ENCODE peak calls at places on chromosomes 1 and 21, in seven cellular contexts. One of them, this sample, is unnamed.
A peak's percentile ranks its signal among the peaks of the same experiment; 100 is the strongest.

GRCh38 chr1:149995927-149996326 is 14.6 kb downstream of the OTUD7B start:
- DNase-seq in adrenal gland: no peak
- DNase-seq in PC-9: peak; percentile 20
- DNase-seq in IMR-90: peak; percentile 71
- DNase-seq in astrocyte: peak; percentile 75
- DNase-seq in mammary epithelial cell: peak; percentile 95
- DNase-seq in ovary: no peak
- DNase-seq in this sample: no peak

GRCh38 chr1:46757256-46757955 is 38.5 kb upstream of the EFCAB14 start:
- DNase-seq in mammary epithelial cell: peak; percentile 73
- DNase-seq in adrenal gland: no peak
- DNase-seq in astrocyte: peak; percentile 58
- DNase-seq in PC-9: peak; percentile 87
- DNase-seq in ovary: no peak
- DNase-seq in IMR-90: peak; percentile 3
- DNase-seq in this sample: no peak

GRCh38 chr1:160354388-160354985 is 11.3 kb downstream of the NCSTN start:
- DNase-seq in mammary epithelial cell: no peak
- DNase-seq in ovary: no peak
- DNase-seq in astrocyte: no peak
- DNase-seq in adrenal gland: no peak
- DNase-seq in IMR-90: peak; percentile 18
- DNase-seq in PC-9: no peak
- DNase-seq in this sample: no peak

GRCh38 chr1:219324629-219325367 is 151.1 kb downstream of the LYPLAL1 start:
- DNase-seq in adrenal gland: no peak
- DNase-seq in astrocyte: peak; percentile 99
- DNase-seq in mammary epithelial cell: peak; percentile 89
- DNase-seq in PC-9: peak; percentile 44
- DNase-seq in ovary: no peak
- DNase-seq in IMR-90: peak; percentile 98
- DNase-seq in this sample: no peak

GRCh38 chr21:34644815-34645214 is 24.0 kb upstream of the CLIC6 start:
- DNase-seq in PC-9: no peak
- DNase-seq in astrocyte: no peak
- DNase-seq in mammary epithelial cell: no peak
- DNase-seq in ovary: no peak
- DNase-seq in adrenal gland: no peak
- DNase-seq in IMR-90: no peak
- DNase-seq in this sample: peak; percentile 20

GRCh38 chr1:3352084-3352951 is 102.1 kb upstream of the ARHGEF16 start:
- DNase-seq in IMR-90: peak; percentile 18
- DNase-seq in ovary: peak; percentile 79
- DNase-seq in astrocyte: peak; percentile 85
- DNase-seq in PC-9: no peak
- DNase-seq in mammary epithelial cell: no peak
- DNase-seq in adrenal gland: peak; percentile 93
- DNase-seq in this sample: no peak

GRCh38 chr1:85109475-85109874 is 61.2 kb upstream of the MCOLN3 start:
- DNase-seq in PC-9: peak; percentile 40
- DNase-seq in ovary: peak; percentile 36
- DNase-seq in IMR-90: peak; percentile 75
- DNase-seq in mammary epithelial cell: peak; percentile 35
- DNase-seq in adrenal gland: peak; percentile 67
- DNase-seq in astrocyte: peak; percentile 46
- DNase-seq in this sample: peak; percentile 38

GRCh38 chr1:244865028-244865371 is 657 bp upstream of the HNRNPU start:
- DNase-seq in IMR-90: no peak
- DNase-seq in ovary: peak; percentile 44
- DNase-seq in mammary epithelial cell: no peak
- DNase-seq in adrenal gland: peak; percentile 67
- DNase-seq in PC-9: peak; percentile 26
- DNase-seq in astrocyte: no peak
- DNase-seq in this sample: peak; percentile 32

GRCh38 chr1:185453496-185454192 is 136.6 kb upstream of the IVNS1ABP start:
- DNase-seq in ovary: no peak
- DNase-seq in IMR-90: peak; percentile 92
- DNase-seq in PC-9: no peak
- DNase-seq in adrenal gland: no peak
- DNase-seq in astrocyte: peak; percentile 80
- DNase-seq in mammary epithelial cell: no peak
- DNase-seq in this sample: no peak

GRCh38 chr1:62057631-62058290 is 136.9 kb upstream of the L1TD1 start:
- DNase-seq in mammary epithelial cell: no peak
- DNase-seq in PC-9: no peak
- DNase-seq in ovary: no peak
- DNase-seq in IMR-90: no peak
- DNase-seq in astrocyte: no peak
- DNase-seq in adrenal gland: no peak
- DNase-seq in this sample: no peak

GRCh38 chr1:159945483-159946241 is at the start of gene IGSF9:
- DNase-seq in PC-9: peak; percentile 94
- DNase-seq in adrenal gland: peak; percentile 75
- DNase-seq in astrocyte: peak; percentile 55
- DNase-seq in mammary epithelial cell: peak; percentile 93
- DNase-seq in ovary: peak; percentile 90
- DNase-seq in IMR-90: peak; percentile 49
- DNase-seq in this sample: peak; percentile 85

GRCh38 chr1:8510041-8510823 is 192.3 kb downstream of the SLC45A1 start:
- DNase-seq in ovary: no peak
- DNase-seq in mammary epithelial cell: peak; percentile 48
- DNase-seq in adrenal gland: no peak
- DNase-seq in IMR-90: peak; percentile 88
- DNase-seq in astrocyte: peak; percentile 90
- DNase-seq in PC-9: no peak
- DNase-seq in this sample: no peak

GRCh38 chr1:54610601-54611580 is 12.4 kb downstream of the FAM151A start:
- DNase-seq in mammary epithelial cell: no peak
- DNase-seq in IMR-90: no peak
- DNase-seq in PC-9: no peak
- DNase-seq in adrenal gland: no peak
- DNase-seq in astrocyte: no peak
- DNase-seq in ovary: no peak
- DNase-seq in this sample: no peak

GRCh38 chr1:31412732-31413404 is at the start of gene SERINC2:
- DNase-seq in adrenal gland: no peak
- DNase-seq in PC-9: peak; percentile 44
- DNase-seq in ovary: no peak
- DNase-seq in IMR-90: no peak
- DNase-seq in astrocyte: no peak
- DNase-seq in mammary epithelial cell: peak; percentile 61
- DNase-seq in this sample: no peak

GRCh38 chr1:167794043-167794442 is 72.3 kb downstream of the MPZL1 start:
- DNase-seq in PC-9: no peak
- DNase-seq in mammary epithelial cell: peak; percentile 70
- DNase-seq in adrenal gland: no peak
- DNase-seq in astrocyte: no peak
- DNase-seq in IMR-90: no peak
- DNase-seq in ovary: no peak
- DNase-seq in this sample: no peak

GRCh38 chr1:226364129-226364899 is 43.6 kb downstream of the PARP1 start:
- DNase-seq in ovary: no peak
- DNase-seq in mammary epithelial cell: no peak
- DNase-seq in astrocyte: no peak
- DNase-seq in IMR-90: peak; percentile 21
- DNase-seq in PC-9: no peak
- DNase-seq in adrenal gland: peak; percentile 86
- DNase-seq in this sample: peak; percentile 53

GRCh38 chr1:50333595-50333974 is 89.7 kb downstream of the DMRTA2 start:
- DNase-seq in IMR-90: peak; percentile 3
- DNase-seq in astrocyte: no peak
- DNase-seq in PC-9: no peak
- DNase-seq in ovary: peak; percentile 42
- DNase-seq in adrenal gland: peak; percentile 63
- DNase-seq in mammary epithelial cell: peak; percentile 36
- DNase-seq in this sample: peak; percentile 66

GRCh38 chr1:165907256-165907857 is 79.9 kb downstream of the UCK2 start:
- DNase-seq in IMR-90: peak; percentile 80
- DNase-seq in astrocyte: peak; percentile 58
- DNase-seq in ovary: no peak
- DNase-seq in mammary epithelial cell: no peak
- DNase-seq in PC-9: no peak
- DNase-seq in adrenal gland: no peak
- DNase-seq in this sample: no peak

GRCh38 chr1:15941899-15942660 is 33.8 kb downstream of the ZBTB17 start:
- DNase-seq in ovary: peak; percentile 25
- DNase-seq in astrocyte: no peak
- DNase-seq in IMR-90: no peak
- DNase-seq in adrenal gland: peak; percentile 49
- DNase-seq in mammary epithelial cell: no peak
- DNase-seq in PC-9: no peak
- DNase-seq in this sample: no peak

GRCh38 chr1:32180186-32181060 is 948 bp downstream of the TXLNA start:
- DNase-seq in mammary epithelial cell: peak; percentile 31
- DNase-seq in astrocyte: peak; percentile 31
- DNase-seq in adrenal gland: peak; percentile 85
- DNase-seq in PC-9: peak; percentile 56
- DNase-seq in IMR-90: peak; percentile 59
- DNase-seq in ovary: peak; percentile 72
- DNase-seq in this sample: peak; percentile 44

GRCh38 chr1:64864018-64864945 is 102.1 kb downstream of the JAK1 start:
- DNase-seq in mammary epithelial cell: no peak
- DNase-seq in PC-9: no peak
- DNase-seq in IMR-90: no peak
- DNase-seq in adrenal gland: peak; percentile 82
- DNase-seq in astrocyte: no peak
- DNase-seq in ovary: no peak
- DNase-seq in this sample: peak; percentile 67
- TF ChIP-seq CTCF in mammary epithelial cell: no peak
- TF ChIP-seq CTCF in PC-9: no peak
- TF ChIP-seq CTCF in IMR-90: no peak
- TF ChIP-seq CTCF in adrenal gland: no peak
- TF ChIP-seq CTCF in astrocyte: no peak
- TF ChIP-seq CTCF in ovary: no peak
- TF ChIP-seq CTCF in this sample: no peak

GRCh38 chr1:147077936-147078605 is 94.2 kb downstream of the PRKAB2 start:
- DNase-seq in adrenal gland: no peak
- DNase-seq in ovary: no peak
- DNase-seq in astrocyte: no peak
- DNase-seq in mammary epithelial cell: no peak
- DNase-seq in IMR-90: no peak
- DNase-seq in PC-9: no peak
- DNase-seq in this sample: no peak

GRCh38 chr1:147078606-147079399 is 93.5 kb downstream of the PRKAB2 start:
- DNase-seq in mammary epithelial cell: no peak
- DNase-seq in astrocyte: no peak
- DNase-seq in adrenal gland: no peak
- DNase-seq in IMR-90: no peak
- DNase-seq in PC-9: no peak
- DNase-seq in ovary: no peak
- DNase-seq in this sample: no peak

GRCh38 chr1:147076442-147076841 is 95.8 kb downstream of the PRKAB2 start:
- DNase-seq in PC-9: no peak
- DNase-seq in ovary: no peak
- DNase-seq in IMR-90: no peak
- DNase-seq in astrocyte: no peak
- DNase-seq in mammary epithelial cell: no peak
- DNase-seq in adrenal gland: no peak
- DNase-seq in this sample: no peak

GRCh38 chr1:147077523-147077922 is 94.7 kb downstream of the PRKAB2 start:
- DNase-seq in PC-9: no peak
- DNase-seq in IMR-90: no peak
- DNase-seq in astrocyte: no peak
- DNase-seq in mammary epithelial cell: no peak
- DNase-seq in ovary: no peak
- DNase-seq in adrenal gland: no peak
- DNase-seq in this sample: no peak

DNA sequence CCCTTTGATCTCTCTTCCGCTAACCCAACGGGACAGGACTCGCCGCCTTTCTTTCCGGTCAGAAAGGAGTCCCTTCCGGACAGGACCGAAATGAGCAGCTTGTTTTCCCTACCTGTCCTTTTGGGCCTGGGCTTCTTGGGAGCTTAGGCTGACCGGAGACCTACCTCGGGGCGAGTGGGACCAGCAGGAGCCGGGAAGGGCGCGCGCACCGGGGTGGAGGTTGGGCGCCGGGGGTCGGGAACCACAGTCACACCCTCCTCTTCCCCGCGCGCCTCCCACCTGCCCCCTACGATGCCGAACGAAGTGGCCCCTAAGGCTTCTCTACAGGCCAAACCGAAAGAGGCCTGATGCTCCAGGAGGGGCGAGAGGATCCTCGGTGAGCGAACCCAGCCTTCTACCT is 95.2 kb downstream of the PRKAB2 start:
- DNase-seq in PC-9: no peak
- DNase-seq in astrocyte: no peak
- DNase-seq in IMR-90: no peak
- DNase-seq in ovary: no peak
- DNase-seq in adrenal gland: no peak
- DNase-seq in mammary epithelial cell: no peak
- DNase-seq in this sample: no peak
- H3K4me1 ChIP-seq in PC-9: no peaks in the 10 kb centered on the region
- H3K4me1 ChIP-seq in astrocyte: peaks cover 4% of the 10 kb centered on the region
- H3K4me1 ChIP-seq in IMR-90: no peaks in the 10 kb centered on the region
- H3K4me1 ChIP-seq in ovary: peaks cover 4% of the 10 kb centered on the region
- H3K4me1 ChIP-seq in adrenal gland: no peaks in the 10 kb centered on the region
- H3K4me1 ChIP-seq in mammary epithelial cell: peaks cover 11% of the 10 kb centered on the region
- H3K4me1 ChIP-seq in this sample: peaks cover 37% of the 10 kb centered on the region

DNA sequence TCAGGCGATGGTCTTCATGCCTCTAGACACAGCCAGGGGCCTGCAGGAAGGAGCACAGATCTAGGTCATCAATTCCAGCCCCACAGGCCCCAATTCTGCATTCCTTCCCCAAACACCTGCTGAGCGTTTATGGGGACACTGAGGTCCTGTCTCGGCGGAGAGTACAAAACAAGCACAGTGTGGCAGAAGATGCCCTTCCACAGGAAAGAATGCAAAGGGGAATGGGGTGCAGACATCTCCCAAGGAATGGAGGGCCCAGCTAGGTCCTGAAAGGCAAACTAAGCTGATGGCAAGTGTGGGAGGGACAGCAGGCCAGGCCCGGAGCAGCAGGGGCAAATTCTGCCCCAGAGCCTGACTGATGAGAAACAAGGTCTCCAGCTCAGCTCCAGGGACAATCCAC is 3.5 kb upstream of the S100A8 start:
- DNase-seq in IMR-90: no peak
- DNase-seq in PC-9: no peak
- DNase-seq in mammary epithelial cell: no peak
- DNase-seq in astrocyte: no peak
- DNase-seq in ovary: no peak
- DNase-seq in adrenal gland: no peak
- DNase-seq in this sample: no peak
- H3K27me3 ChIP-seq in IMR-90: peaks cover 3% of the 10 kb centered on the region
- H3K27me3 ChIP-seq in PC-9: no peaks in the 10 kb centered on the region
- H3K27me3 ChIP-seq in mammary epithelial cell: no peaks in the 10 kb centered on the region
- H3K27me3 ChIP-seq in astrocyte: no peaks in the 10 kb centered on the region
- H3K27me3 ChIP-seq in ovary: no peaks in the 10 kb centered on the region
- H3K27me3 ChIP-seq in adrenal gland: no peaks in the 10 kb centered on the region
- H3K27me3 ChIP-seq in this sample: no peaks in the 10 kb centered on the region

GRCh38 chr1:109655624-109656519 is at the start of gene GSTM4:
- DNase-seq in mammary epithelial cell: peak; percentile 38
- DNase-seq in IMR-90: peak; percentile 61
- DNase-seq in ovary: peak; percentile 93
- DNase-seq in astrocyte: peak; percentile 61
- DNase-seq in PC-9: peak; percentile 43
- DNase-seq in adrenal gland: peak; percentile 91
- DNase-seq in this sample: peak; percentile 88
- TF ChIP-seq CTCF in mammary epithelial cell: peak; percentile 19
- TF ChIP-seq CTCF in IMR-90: no peak
- TF ChIP-seq CTCF in ovary: peak; percentile 10
- TF ChIP-seq CTCF in astrocyte: no peak
- TF ChIP-seq CTCF in PC-9: no peak
- TF ChIP-seq CTCF in adrenal gland: no peak
- TF ChIP-seq CTCF in this sample: peak; percentile 27